ENCODE peak calls at places on chromosome 2, in eight cellular contexts. G is RWPE1, A is neural crest cell, K is coronary artery, I is left ventricle myocardium inferior, M is activated B cell treated with CpG ODN at 0.5 μM for 24 hours, D is esophagus squamous epithelium, Q is endothelial cell. J is an unnamed sample.

GRCh38 chr2:71790261-71791038 is 337.1 kb downstream of the DYSF start:
- DNase-seq in G (no peak), A (no peak), K (peak), I (no peak), M (no peak), D (no peak), Q (no peak), J (no peak)

GRCh38 chr2:54824582-54824981 is 101.1 kb downstream of the EML6 start:
- DNase-seq in G (no peak), A (no peak), K (no peak), I (no peak), M (no peak), D (no peak), Q (no peak), J (no peak)

GRCh38 chr2:527581-527980 is 149.6 kb downstream of the TMEM18 start:
- DNase-seq in G (no peak), A (no peak), K (no peak), I (no peak), M (no peak), D (no peak), Q (no peak), J (no peak)

GRCh38 chr2:20446280-20446916 is 476 bp upstream of the RHOB start:
- DNase-seq in G (no peak), A (no peak), K (peak), I (peak), M (no peak), D (no peak), Q (peak), J (no peak)

GRCh38 chr2:209937893-209938292 is 64.5 kb upstream of the RPE start:
- DNase-seq in G (no peak), A (no peak), K (no peak), I (no peak), M (no peak), D (no peak), Q (no peak), J (no peak)

GRCh38 chr2:229340086-229340760 is 69.1 kb upstream of the PID1 start:
- DNase-seq in G (no peak), A (no peak), K (no peak), I (no peak), M (no peak), D (no peak), Q (no peak), J (no peak)

GRCh38 chr2:96427917-96428316 is 77.2 kb downstream of the NEURL3 start:
- DNase-seq in G (peak), A (no peak), K (no peak), I (no peak), M (no peak), D (no peak), Q (no peak), J (no peak)

GRCh38 chr2:166090346-166090745 is 37.5 kb downstream of the SCN1A start:
- DNase-seq in G (no peak), A (no peak), K (no peak), I (no peak), M (no peak), D (no peak), Q (no peak), J (no peak)

GRCh38 chr2:121351521-121352318 is 66.7 kb upstream of the TFCP2L1 start:
- DNase-seq in G (no peak), A (no peak), K (no peak), I (no peak), M (no peak), D (no peak), Q (no peak), J (no peak)

GRCh38 chr2:147696426-147696825 is 148.4 kb upstream of the ACVR2A start:
- DNase-seq in G (no peak), A (no peak), K (no peak), I (no peak), M (no peak), D (no peak), Q (no peak), J (no peak)

GRCh38 chr2:2698182-2699116 is 367.4 kb upstream of the MYT1L start:
- DNase-seq in G (peak), A (peak), K (no peak), I (no peak), M (no peak), D (no peak), Q (peak), J (no peak)

DNA sequence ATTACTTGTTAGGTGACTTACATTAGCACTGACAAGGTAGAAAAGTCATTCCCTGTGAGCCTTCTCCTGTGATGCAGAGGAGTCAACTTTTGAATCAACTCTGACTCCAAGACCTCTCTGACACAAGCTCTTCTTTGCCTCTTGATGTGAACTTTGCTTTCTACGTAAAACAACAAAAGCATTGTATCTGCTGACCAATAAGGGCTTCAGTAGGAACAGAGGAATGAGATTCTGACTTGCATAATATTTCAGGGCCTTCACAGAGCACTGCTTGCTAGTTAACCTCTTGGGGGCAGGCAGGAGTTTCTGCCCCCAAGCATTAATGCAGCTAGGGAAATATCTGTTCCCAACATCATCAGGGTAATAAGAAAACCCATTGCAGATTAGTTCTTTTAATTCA is 791.5 kb downstream of the BCL11A start:
- DNase-seq in G (no peak), A (no peak), K (no peak), I (no peak), M (no peak), D (no peak), Q (no peak), J (no peak)
- TF ChIP-seq CTCF in G (no peak), A (no peak), K (no peak), I (no peak), M (no peak), D (no peak), Q (no peak), J (no peak)

GRCh38 chr2:231110551-231110950 is 14.3 kb downstream of the HTR2B start:
- DNase-seq in G (no peak), A (no peak), K (no peak), I (no peak), M (no peak), D (no peak), Q (no peak), J (no peak)
- TF ChIP-seq CTCF in G (no peak), A (no peak), K (no peak), I (peak), M (no peak), D (no peak), Q (no peak), J (peak)

GRCh38 chr2:224849264-224849663 is 133.1 kb upstream of the CCDC195 start:
- DNase-seq in G (no peak), A (no peak), K (no peak), I (no peak), M (no peak), D (no peak), Q (no peak), J (no peak)
- TF ChIP-seq CTCF in G (peak), A (no peak), K (no peak), I (no peak), M (no peak), D (no peak), Q (no peak), J (no peak)

GRCh38 chr2:231394201-231395141 is 1.0 kb upstream of the B3GNT7 start:
- DNase-seq in G (no peak), A (no peak), K (no peak), I (no peak), M (peak), D (no peak), Q (no peak), J (no peak)
- TF ChIP-seq CTCF in G (no peak), A (peak), K (no peak), I (peak), M (no peak), D (no peak), Q (peak), J (no peak)

DNA sequence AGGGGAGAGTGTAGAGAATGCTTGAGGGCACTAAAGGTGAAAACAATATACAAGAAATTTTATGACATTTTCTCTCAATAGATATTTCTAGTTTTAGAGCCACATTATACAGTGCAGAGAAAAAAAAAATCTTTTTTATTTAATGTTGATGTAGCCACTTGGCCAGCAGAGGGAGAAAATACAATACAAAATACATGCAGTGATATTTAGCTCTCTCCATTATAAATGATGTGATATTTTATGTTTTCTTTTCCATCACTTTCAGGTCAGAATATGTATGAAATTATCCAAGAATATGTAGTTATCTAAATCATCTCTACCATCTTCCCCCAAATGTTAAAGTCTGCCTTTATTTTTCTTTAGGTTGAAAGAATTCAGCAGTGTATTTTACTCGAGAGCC is 533.6 kb upstream of the FSHR start:
- DNase-seq in G (no peak), A (no peak), K (no peak), I (no peak), M (no peak), D (no peak), Q (no peak), J (no peak)
- TF ChIP-seq CTCF in G (peak), A (peak), K (no peak), I (peak), M (no peak), D (no peak), Q (peak), J (no peak)

GRCh38 chr2:228321019-228321418 is 139.5 kb upstream of the SPHKAP start:
- DNase-seq in G (no peak), A (no peak), K (no peak), I (no peak), M (no peak), D (no peak), Q (no peak), J (no peak)

DNA sequence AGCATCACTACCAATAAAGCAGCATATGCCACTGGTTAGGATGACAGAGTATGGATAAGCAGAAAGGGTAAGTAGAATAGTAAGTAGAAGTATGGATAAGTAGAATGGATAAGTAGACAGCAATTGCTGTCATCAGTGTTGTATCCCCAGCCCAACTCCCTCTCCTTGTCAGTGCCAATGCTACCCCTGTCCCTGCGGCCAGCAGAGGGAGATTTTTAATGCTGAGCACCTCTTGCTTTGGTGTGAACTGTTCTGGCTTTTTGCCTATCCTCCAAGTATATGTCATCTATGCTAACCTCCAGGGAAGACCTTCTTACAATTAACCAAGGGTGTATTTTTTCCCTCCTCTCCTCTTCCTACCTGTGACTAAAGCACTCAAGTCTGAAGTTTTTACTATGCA is 136.7 kb upstream of the SPHKAP start:
- DNase-seq in G (peak), A (peak), K (no peak), I (no peak), M (no peak), D (no peak), Q (peak), J (no peak)
- TF ChIP-seq CTCF in G (no peak), A (peak), K (no peak), I (peak), M (no peak), D (no peak), Q (peak), J (peak)

DNA sequence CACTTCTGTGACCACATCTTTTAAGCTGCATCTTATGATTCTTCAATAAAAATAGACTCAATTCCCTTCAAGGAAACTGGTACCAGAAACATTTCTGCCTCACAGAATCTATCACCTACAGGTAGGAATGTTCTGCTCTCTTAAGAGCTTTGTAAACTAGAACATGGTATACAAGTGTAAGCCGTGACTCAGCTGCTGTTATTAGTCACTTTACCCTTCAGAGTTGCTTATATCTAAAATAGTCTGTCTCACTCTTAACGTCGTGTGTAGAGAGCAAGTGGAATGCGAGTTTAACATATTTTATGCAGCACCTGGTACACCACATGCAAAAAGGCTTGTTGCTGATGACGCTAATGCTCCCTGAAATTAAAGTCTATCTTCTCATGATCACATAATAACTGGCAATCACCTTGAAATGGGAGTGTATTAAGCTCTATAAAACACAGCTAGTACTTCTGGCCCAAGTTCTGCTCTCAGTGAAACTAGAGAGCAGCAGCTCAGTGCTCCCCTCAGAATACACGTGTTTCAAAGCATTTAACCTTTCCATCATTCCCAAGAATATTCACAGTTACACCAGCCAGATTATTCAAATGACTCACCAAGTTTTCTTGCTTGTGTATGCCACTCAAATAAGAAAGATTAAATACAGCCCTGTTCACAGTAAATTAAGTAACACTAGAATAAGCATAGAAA is 420.0 kb downstream of the ZEB2 start:
- DNase-seq in G (peak), A (no peak), K (no peak), I (no peak), M (no peak), D (no peak), Q (no peak), J (no peak)
- TF ChIP-seq CTCF in G (no peak), A (no peak), K (no peak), I (no peak), M (no peak), D (no peak), Q (no peak), J (no peak)